ENCODE peak calls at places on chromosomes 12 and 14, in eight cellular contexts. E is lung microvascular endothelial cell, G is adipocyte, A is caudate nucleus, N is OCI-LY7, Q is IMR-90, X is HTR-8/SVneo, K is T-helper 1 cell. Y is an unnamed sample.

GRCh38 chr12:23533295-23533694 is 416.2 kb downstream of the SOX5 start:
- DNase-seq in N (no peak), E (no peak), K (no peak), Q (no peak), X (no peak), G (no peak), A (no peak), Y (no peak)

GRCh38 chr14:67999693-68000384 is 180.3 kb downstream of the RAD51B start:
- DNase-seq in X (peak), E (peak), Q (peak), G (peak), A (no peak), N (no peak), K (no peak), Y (no peak)

GRCh38 chr14:22333408-22334274 is 255.4 kb downstream of the DAD1 start:
- DNase-seq in N (no peak), X (peak), K (no peak), A (no peak), Q (peak), G (peak), E (peak), Y (no peak)

GRCh38 chr14:101228949-101229541 is 325.5 kb upstream of the RTL1 start:
- DNase-seq in A (no peak), X (no peak), N (no peak), G (no peak), Q (no peak), E (no peak), K (no peak), Y (no peak)

GRCh38 chr12:28698541-28698940 is 450.5 kb upstream of the FAR2 start:
- DNase-seq in E (no peak), G (no peak), A (no peak), K (no peak), X (no peak), Q (no peak), N (no peak), Y (no peak)

GRCh38 chr12:2017724-2018337 is 13.6 kb upstream of the DCP1B start:
- DNase-seq in Q (peak), A (no peak), X (no peak), E (peak), G (no peak), N (no peak), K (no peak), Y (no peak)

GRCh38 chr14:100106661-100107112 is 41.5 kb downstream of the EVL start:
- DNase-seq in E (peak), A (no peak), G (no peak), N (no peak), Q (no peak), K (no peak), X (no peak), Y (no peak)

GRCh38 chr12:6383572-6384498 is at the start of gene LTBR:
- DNase-seq in G (peak), Q (peak), E (peak), N (no peak), A (peak), X (peak), K (no peak), Y (no peak)

GRCh38 chr14:61322799-61323290 is 1.5 kb downstream of the PRKCH start:
- DNase-seq in E (peak), N (no peak), G (peak), K (no peak), X (no peak), A (no peak), Q (peak), Y (peak)

GRCh38 chr14:73810478-73811163 is 41.0 kb upstream of the PTGR2 start:
- DNase-seq in N (no peak), K (no peak), E (no peak), A (no peak), G (no peak), X (no peak), Q (no peak), Y (no peak)

GRCh38 chr12:123532021-123532420 is 1.5 kb downstream of the RILPL1 start:
- DNase-seq in Q (peak), E (peak), A (no peak), X (no peak), G (peak), N (peak), K (no peak), Y (no peak)

GRCh38 chr14:73870525-73871235 is 16.0 kb upstream of the ZNF410 start:
- DNase-seq in K (no peak), E (no peak), N (no peak), G (no peak), A (no peak), Q (no peak), X (no peak), Y (no peak)

GRCh38 chr12:93050026-93050747 is 121.1 kb upstream of the EEA1 start:
- DNase-seq in E (peak), K (no peak), Q (peak), A (no peak), N (no peak), G (peak), X (peak), Y (no peak)

GRCh38 chr14:77603654-77604270 is 12.7 kb downstream of the SPTLC2 start:
- DNase-seq in X (no peak), N (no peak), K (no peak), G (peak), A (no peak), E (peak), Q (no peak), Y (no peak)

GRCh38 chr12:130068741-130069140 is 93.5 kb upstream of the FZD10 start:
- DNase-seq in K (no peak), E (no peak), G (no peak), N (no peak), Q (no peak), A (no peak), X (no peak), Y (no peak)

GRCh38 chr12:93540506-93540905 is 32.0 kb upstream of the SOCS2 start:
- DNase-seq in E (peak), A (no peak), X (no peak), N (no peak), Q (no peak), K (no peak), G (peak), Y (no peak)

GRCh38 chr14:72683787-72684186 is 210.1 kb downstream of the DPF3 start:
- DNase-seq in A (no peak), X (no peak), Q (peak), N (no peak), K (no peak), E (no peak), G (peak), Y (no peak)

GRCh38 chr12:52606581-52607241 is 5.4 kb upstream of the KRT72 start:
- DNase-seq in Q (peak), A (no peak), N (no peak), X (no peak), K (no peak), G (no peak), E (no peak), Y (no peak)

GRCh38 chr14:75831455-75831854 is 150.3 kb downstream of the TGFB3 start:
- DNase-seq in Q (peak), X (no peak), E (no peak), N (no peak), G (peak), A (no peak), K (no peak), Y (peak)

GRCh38 chr12:89349814-89350213 is 2.5 kb downstream of the DUSP6 start:
- DNase-seq in K (no peak), N (no peak), A (no peak), G (peak), Q (peak), E (peak), X (no peak), Y (no peak)

GRCh38 chr12:49975370-49975761 is 2.6 kb downstream of the AQP6 start:
- DNase-seq in K (no peak), X (no peak), G (no peak), N (no peak), A (no peak), E (no peak), Q (no peak), Y (no peak)

GRCh38 chr12:130465626-130466025 is 127.9 kb downstream of the PIWIL1 start:
- DNase-seq in N (no peak), A (no peak), X (no peak), E (no peak), Q (no peak), K (no peak), G (no peak), Y (no peak)

GRCh38 chr14:73759183-73759713 is 45.1 kb upstream of the PNMA1 start:
- DNase-seq in G (peak), Q (peak), N (peak), E (peak), X (no peak), A (no peak), K (peak), Y (peak)

GRCh38 chr12:122845865-122846621 is 10.8 kb downstream of the HIP1R start:
- DNase-seq in Q (no peak), N (peak), X (no peak), A (no peak), E (no peak), G (no peak), K (no peak), Y (no peak)

GRCh38 chr14:59116984-59117415 is 71.5 kb upstream of the DAAM1 start:
- DNase-seq in Q (peak), X (peak), N (peak), A (no peak), K (no peak), G (no peak), E (no peak), Y (no peak)

GRCh38 chr14:106268013-106268727 is 741.8 kb downstream of the TMEM121 start:
- DNase-seq in A (no peak), Q (no peak), G (no peak), K (peak), X (no peak), N (peak), E (no peak), Y (peak)

GRCh38 chr14:104081493-104081835 is 4.0 kb upstream of the ASPG start:
- DNase-seq in Q (no peak), N (no peak), G (no peak), E (no peak), K (no peak), X (no peak), A (no peak), Y (no peak)

GRCh38 chr12:3544296-3544965 is 53.4 kb downstream of the PRMT8 start:
- DNase-seq in Q (no peak), X (no peak), K (no peak), G (no peak), E (no peak), A (no peak), N (no peak), Y (no peak)

GRCh38 chr12:116604883-116605641 is 45.9 kb downstream of the MAP1LC3B2 start:
- DNase-seq in K (no peak), Q (no peak), A (peak), X (no peak), E (peak), G (no peak), N (no peak), Y (no peak)

GRCh38 chr12:32052300-32052691 is 54.4 kb upstream of the BICD1 start:
- DNase-seq in G (no peak), X (no peak), K (no peak), N (no peak), Q (no peak), A (no peak), E (no peak), Y (no peak)

GRCh38 chr14:54722791-54723432 is 156.0 kb downstream of the SAMD4A start:
- DNase-seq in K (no peak), Q (peak), A (no peak), G (peak), N (peak), X (peak), E (peak), Y (no peak)